ENCODE peak calls at places on chromosome 21, in six cellular contexts. F, E, S, Q, D and V are unnamed samples.

GRCh38 chr21:22855581-22855980 is 1857.4 kb downstream of the NCAM2 start:
- DNase-seq in Q (no peak), F (no peak), D (no peak), E (no peak), S (no peak), V (no peak)

GRCh38 chr21:30072496-30072895 is 94.1 kb downstream of the CLDN17 start:
- DNase-seq in E (no peak), F (no peak), D (peak), S (no peak), Q (no peak), V (peak)

GRCh38 chr21:46390603-46391545 is 66.9 kb downstream of the PCNT start:
- DNase-seq in Q (no peak), D (no peak), S (no peak), F (no peak), E (no peak), V (no peak)

GRCh38 chr21:16047857-16048256 is 318.1 kb downstream of the USP25 start:
- DNase-seq in F (no peak), E (no peak), S (peak), Q (no peak), D (no peak), V (no peak)

GRCh38 chr21:17527240-17527639 is 14.4 kb downstream of the CXADR start:
- DNase-seq in D (no peak), E (no peak), Q (no peak), F (no peak), S (peak), V (no peak)

GRCh38 chr21:29504751-29505321 is 206.1 kb downstream of the BACH1 start:
- DNase-seq in F (no peak), S (no peak), D (no peak), E (no peak), Q (no peak), V (no peak)

GRCh38 chr21:28083350-28083749 is 909.3 kb downstream of the LTN1 start:
- DNase-seq in S (no peak), Q (no peak), D (no peak), F (no peak), E (no peak), V (no peak)

GRCh38 chr21:46600978-46601377 is 3.9 kb downstream of the S100B start:
- DNase-seq in Q (no peak), D (no peak), F (no peak), E (no peak), S (no peak), V (no peak)

GRCh38 chr21:37758997-37759396 is 157.3 kb downstream of the KCNJ6 start:
- DNase-seq in S (peak), Q (no peak), E (no peak), D (peak), F (no peak), V (peak)

GRCh38 chr21:46661211-46661625 is 25.7 kb downstream of the PRMT2 start:
- DNase-seq in Q (peak), S (peak), E (no peak), D (peak), F (no peak), V (peak)

GRCh38 chr21:29117372-29117955 is 13.0 kb upstream of the MAP3K7CL start:
- DNase-seq in Q (no peak), S (no peak), D (no peak), E (no peak), F (no peak), V (no peak)

GRCh38 chr21:41672543-41672915 is 94.3 kb downstream of the RIPK4 start:
- DNase-seq in F (no peak), S (no peak), D (no peak), E (no peak), Q (no peak), V (no peak)

GRCh38 chr21:42272109-42272962 is 42.9 kb downstream of the TFF3 start:
- DNase-seq in S (no peak), D (no peak), F (no peak), Q (no peak), E (no peak), V (no peak)

GRCh38 chr21:41366522-41367151 is 4.8 kb downstream of the MX2 start:
- DNase-seq in Q (no peak), S (no peak), E (peak), D (no peak), F (no peak), V (no peak)

GRCh38 chr21:15558884-15559283 is 170.9 kb upstream of the USP25 start:
- DNase-seq in E (no peak), F (no peak), D (no peak), Q (no peak), S (no peak), V (no peak)

GRCh38 chr21:41765393-41765950 is 1.4 kb downstream of the RIPK4 start:
- DNase-seq in Q (no peak), D (no peak), E (no peak), F (no peak), S (no peak), V (no peak)

GRCh38 chr21:46057111-46057709 is 40.7 kb upstream of the COL6A2 start:
- DNase-seq in F (no peak), D (no peak), S (no peak), E (no peak), Q (no peak), V (no peak)

GRCh38 chr21:20874202-20874601 is 124.0 kb upstream of the NCAM2 start:
- DNase-seq in S (no peak), D (no peak), E (no peak), F (no peak), Q (no peak), V (no peak)

GRCh38 chr21:40635336-40635735 is 211.6 kb downstream of the DSCAM start:
- DNase-seq in Q (no peak), S (no peak), E (no peak), F (no peak), D (no peak), V (no peak)

GRCh38 chr21:42468511-42469131 is 27.4 kb downstream of the RSPH1 start:
- DNase-seq in Q (no peak), D (no peak), F (no peak), E (peak), S (no peak), V (no peak)

GRCh38 chr21:38965910-38966504 is 160.3 kb downstream of the ETS2 start:
- DNase-seq in D (no peak), E (no peak), F (no peak), S (peak), Q (no peak), V (peak)

GRCh38 chr21:19986396-19986795 is 1011.8 kb upstream of the NCAM2 start:
- DNase-seq in F (no peak), D (no peak), S (no peak), Q (no peak), E (no peak), V (no peak)

GRCh38 chr21:42537106-42537742 is 23.6 kb downstream of the SLC37A1 start:
- DNase-seq in Q (no peak), S (no peak), F (no peak), E (no peak), D (no peak), V (no peak)

GRCh38 chr21:42469272-42469671 is 26.8 kb downstream of the RSPH1 start:
- DNase-seq in S (no peak), Q (no peak), D (no peak), E (no peak), F (no peak), V (no peak)

GRCh38 chr21:41207401-41208388 is 39.7 kb downstream of the BACE2 start:
- DNase-seq in F (peak), S (no peak), E (no peak), D (no peak), Q (no peak), V (no peak)

DNA sequence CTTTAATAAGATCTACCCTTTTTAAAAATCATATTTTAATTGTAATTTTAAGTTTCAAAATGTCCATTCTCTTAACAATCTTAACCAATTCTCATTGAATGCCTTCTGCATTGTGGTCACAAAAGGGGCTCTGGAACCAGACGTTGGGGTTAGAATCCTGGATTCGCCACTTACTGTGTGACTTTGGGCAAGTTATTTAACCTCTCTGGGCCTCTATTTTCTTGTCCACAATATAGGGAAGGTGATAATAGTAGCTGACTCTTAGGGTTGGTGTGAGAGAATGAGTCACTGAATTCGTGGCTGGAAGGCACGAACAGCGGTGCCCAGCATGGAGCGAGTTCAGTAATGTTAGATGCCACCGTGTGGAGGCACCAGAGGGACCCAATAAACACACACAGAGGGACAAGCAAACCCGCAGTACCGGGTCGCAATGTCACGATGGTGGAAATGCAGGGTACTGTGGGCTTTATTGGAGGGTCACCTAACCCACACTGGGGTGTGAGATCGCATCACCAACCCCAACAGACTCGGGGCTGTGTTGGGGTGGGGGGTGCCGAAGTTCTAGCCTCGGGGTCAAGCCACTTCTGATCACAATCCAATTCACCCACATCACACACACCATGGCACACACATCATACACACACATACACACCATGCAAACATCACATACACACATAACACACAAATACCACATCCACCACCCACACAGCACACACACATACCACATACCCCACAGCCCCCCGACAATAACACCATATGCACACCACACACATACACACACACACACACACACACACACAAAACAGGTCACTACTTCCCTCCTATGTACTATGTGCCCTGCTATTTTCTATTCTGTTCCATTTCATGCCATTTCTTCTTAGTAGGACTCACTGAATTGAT is 27.0 kb upstream of the IFNAR2 start:
- DNase-seq in F (no peak), D (no peak), Q (no peak), S (no peak), E (no peak), V (no peak)
- TF ChIP-seq CTCF in F (no peak), D (no peak), Q (no peak), S (no peak), E (no peak), V (no peak)

GRCh38 chr21:31683029-31683428 is 23.5 kb downstream of the SOD1 start:
- DNase-seq in Q (no peak), D (no peak), E (no peak), F (no peak), S (no peak), V (no peak)
- TF ChIP-seq CTCF in Q (no peak), D (no peak), E (no peak), F (no peak), S (peak), V (peak)

GRCh38 chr21:31557421-31557955 is 102.0 kb upstream of the SOD1 start:
- DNase-seq in E (peak), D (peak), S (peak), F (no peak), Q (no peak), V (peak)

GRCh38 chr21:31559368-31560119 is 99.9 kb upstream of the SOD1 start:
- DNase-seq in F (peak), D (peak), Q (peak), E (peak), S (peak), V (peak)

GRCh38 chr21:31557956-31558838 is 101.3 kb upstream of the SOD1 start:
- DNase-seq in F (no peak), E (peak), Q (no peak), D (peak), S (peak), V (peak)

GRCh38 chr21:31560479-31560878 is 99.0 kb upstream of the SOD1 start:
- DNase-seq in S (no peak), Q (no peak), E (no peak), F (no peak), D (no peak), V (no peak)

DNA sequence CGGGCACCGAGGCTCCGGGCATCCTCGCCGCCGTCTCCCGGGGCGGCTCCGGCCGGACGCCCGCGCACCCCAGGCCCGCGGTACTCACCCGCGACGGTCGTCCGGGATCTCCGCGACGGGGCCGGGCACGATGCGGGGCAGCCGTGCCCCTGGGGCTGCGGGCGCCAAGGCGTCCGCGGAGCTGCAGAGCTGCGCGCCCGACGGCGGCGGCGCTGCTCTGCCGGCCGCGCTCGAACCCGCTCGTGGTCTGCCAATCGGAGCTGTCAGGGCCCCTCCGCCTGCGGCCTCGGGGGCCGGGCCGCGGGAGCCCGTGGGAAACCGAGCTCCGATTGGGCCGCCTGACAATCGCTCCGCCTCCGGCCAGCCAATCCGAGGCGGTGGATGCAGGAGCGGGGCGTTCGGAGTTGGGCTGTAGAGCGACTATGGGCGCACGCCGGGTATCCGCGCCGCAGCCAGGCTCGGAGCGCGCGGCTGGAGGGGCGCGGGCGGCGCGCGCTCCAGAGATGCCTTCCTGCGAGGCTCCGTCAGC is 100.6 kb upstream of the SOD1 start:
- DNase-seq in E (peak), F (peak), S (peak), D (peak), Q (peak), V (peak)
- TF ChIP-seq CTCF in E (no peak), F (no peak), S (peak), D (peak), Q (no peak), V (peak)

GRCh38 chr21:34074283-34075098 is 1.1 kb downstream of the MRPS6 start:
- DNase-seq in S (peak), Q (no peak), F (no peak), E (no peak), D (peak), V (peak)
- TF ChIP-seq CTCF in S (no peak), Q (no peak), F (no peak), E (no peak), D (no peak), V (peak)

GRCh38 chr21:44846201-44846484 is 27.3 kb downstream of the PTTG1IP start:
- DNase-seq in D (no peak), Q (no peak), F (no peak), S (no peak), E (no peak), V (no peak)
- TF ChIP-seq CTCF in D (no peak), Q (peak), F (no peak), S (no peak), E (no peak), V (peak)

GRCh38 chr21:34833465-34833864 is 164.7 kb downstream of the CLIC6 start:
- DNase-seq in D (no peak), Q (no peak), E (no peak), F (no peak), S (peak), V (no peak)
- TF ChIP-seq CTCF in D (no peak), Q (no peak), E (no peak), F (no peak), S (no peak), V (no peak)